ENCODE peak calls at places on chromosomes 1 and 21, in six cellular contexts. Q is tibial artery, Z is fibroblast of lung, I is sigmoid colon, L is uterus, A is neural progenitor cell. E is an unnamed sample. For H3K4me1 and H3K27me3, the result is how much of the 10 kb centered on the place peaks cover.

GRCh38 chr21:17371470-17371869 is 141.4 kb upstream of the CXADR start:
- DNase-seq in L (no peak), Z (peak), Q (no peak), I (no peak), A (no peak), E (no peak)

GRCh38 chr21:35204850-35205564 is 155.9 kb upstream of the RUNX1 start:
- DNase-seq in Q (peak), L (peak), I (peak), Z (peak), A (no peak), E (peak)

GRCh38 chr1:55214214-55214902 is 806 bp downstream of the USP24 start:
- DNase-seq in Z (no peak), L (peak), Q (peak), A (peak), I (peak), E (peak)

GRCh38 chr1:26289158-26290059 is 9.5 kb downstream of the SH3BGRL3 start:
- DNase-seq in A (peak), Q (no peak), L (no peak), I (no peak), Z (no peak), E (no peak)

GRCh38 chr1:30360281-30360680 is 363.1 kb downstream of the MATN1 start:
- DNase-seq in L (no peak), I (no peak), Q (no peak), A (no peak), Z (no peak), E (no peak)

GRCh38 chr1:154866995-154867795 is 2.9 kb downstream of the KCNN3 start:
- DNase-seq in Q (no peak), L (peak), A (peak), Z (peak), I (no peak), E (no peak)

GRCh38 chr1:87600848-87601247 is 272.2 kb downstream of the LMO4 start:
- DNase-seq in Z (peak), L (no peak), I (no peak), Q (no peak), A (no peak), E (no peak)

GRCh38 chr1:228538831-228539230 is 51.6 kb downstream of the RNF187 start:
- DNase-seq in I (no peak), Z (no peak), A (no peak), L (no peak), Q (no peak), E (no peak)

GRCh38 chr1:173960625-173961024 is 43.5 kb upstream of the SERPINC1 start:
- DNase-seq in L (no peak), I (no peak), Q (no peak), A (no peak), Z (no peak), E (no peak)

GRCh38 chr1:165288301-165289120 is 68.0 kb downstream of the LMX1A start:
- DNase-seq in Q (no peak), L (no peak), Z (no peak), I (no peak), A (peak), E (no peak)

GRCh38 chr21:45148316-45149000 is 74.1 kb downstream of the ADARB1 start:
- DNase-seq in L (no peak), Z (no peak), Q (no peak), I (peak), A (no peak), E (no peak)

GRCh38 chr1:190578015-190578414 is 100.4 kb upstream of the BRINP3 start:
- DNase-seq in Z (peak), Q (no peak), I (no peak), L (no peak), A (no peak), E (no peak)

GRCh38 chr1:53913352-53914043 is 19.5 kb downstream of the DIO1 start:
- DNase-seq in I (no peak), Q (no peak), Z (no peak), L (no peak), A (peak), E (no peak)

GRCh38 chr1:97668945-97669344 is 251.9 kb downstream of the DPYD start:
- DNase-seq in A (no peak), Q (no peak), I (no peak), Z (peak), L (no peak), E (no peak)

GRCh38 chr21:33634254-33634653 is 7.3 kb downstream of the CRYZL1 start:
- DNase-seq in I (no peak), L (no peak), Q (no peak), Z (no peak), A (no peak), E (no peak)

GRCh38 chr1:36847761-36848160 is 186.6 kb downstream of the GRIK3 start:
- DNase-seq in A (peak), L (no peak), Z (no peak), I (no peak), Q (no peak), E (no peak)

GRCh38 chr1:176208034-176208433 is 948 bp upstream of the COP1 start:
- DNase-seq in Q (no peak), I (no peak), Z (no peak), A (no peak), L (no peak), E (no peak)

GRCh38 chr1:29900086-29900485 is 663.8 kb downstream of the PTPRU start:
- DNase-seq in I (no peak), Z (no peak), A (no peak), L (no peak), Q (no peak), E (no peak)

GRCh38 chr1:193589597-193590040 is 403.2 kb upstream of the B3GALT2 start:
- DNase-seq in I (no peak), Q (peak), L (no peak), Z (peak), A (no peak), E (no peak)

GRCh38 chr1:58063095-58063494 is 483.4 kb downstream of the OMA1 start:
- DNase-seq in Z (no peak), Q (no peak), L (no peak), A (no peak), I (no peak), E (no peak)

GRCh38 chr1:15344380-15344779 is 65.3 kb upstream of the EFHD2 start:
- DNase-seq in Q (no peak), L (no peak), Z (no peak), A (no peak), I (no peak), E (no peak)
- H3K4me1 ChIP-seq in Q (under half), L (under half), Z (under half), A (under half), I (under half), E (under half)

GRCh38 chr1:2646837-2647236 is 14.0 kb upstream of the MMEL1 start:
- DNase-seq in Z (no peak), L (no peak), A (no peak), I (no peak), Q (no peak), E (no peak)
- H3K27me3 ChIP-seq in Z (under half), L (under half), A (under half), I (under half), Q (under half), E (under half)

DNA sequence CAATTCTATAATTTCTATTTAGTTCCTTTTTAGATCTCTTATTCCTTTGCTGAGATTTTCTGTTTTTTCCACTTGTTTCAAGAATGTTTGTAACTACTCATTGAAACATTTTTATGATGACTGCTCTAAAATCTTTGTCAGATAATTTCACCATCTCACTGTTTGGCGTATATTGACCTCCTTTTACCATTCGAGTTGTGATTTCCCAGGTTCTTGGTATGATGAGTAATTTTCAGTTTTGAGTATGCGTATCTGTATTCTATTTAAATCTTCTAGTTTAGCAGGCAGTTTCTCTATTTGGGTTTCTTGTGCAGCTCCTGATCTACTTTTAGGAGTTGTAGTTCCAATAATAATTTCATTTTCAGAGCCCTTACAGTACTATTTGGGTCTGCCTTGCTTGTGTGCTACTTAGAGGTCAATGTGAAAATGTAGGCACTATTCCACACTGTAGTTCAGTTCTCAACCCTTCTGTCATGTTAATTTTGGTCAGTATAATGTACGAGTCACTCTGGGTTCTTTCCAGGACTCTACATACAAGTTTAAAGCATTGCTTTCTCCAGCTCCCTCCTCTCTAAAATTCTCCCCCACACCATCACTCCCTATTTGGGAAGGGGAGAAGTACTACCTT is 115.5 kb downstream of the ACBD6 start:
- DNase-seq in Z (no peak), I (no peak), A (no peak), L (no peak), Q (no peak), E (no peak)
- H3K27ac ChIP-seq in Z (no peak), I (no peak), A (no peak), L (no peak), Q (no peak), E (no peak)

GRCh38 chr1:222909586-222909985 is 94.7 kb downstream of the DISP1 start:
- DNase-seq in L (no peak), A (no peak), Z (peak), Q (peak), I (no peak), E (no peak)

GRCh38 chr1:222910699-222911098 is 95.9 kb downstream of the DISP1 start:
- DNase-seq in I (no peak), A (no peak), Z (peak), L (no peak), Q (no peak), E (no peak)

GRCh38 chr1:222911866-222912265 is 97.0 kb downstream of the DISP1 start:
- DNase-seq in Z (no peak), I (no peak), L (no peak), A (no peak), Q (no peak), E (no peak)

GRCh38 chr1:222914861-222915632 is 100.2 kb downstream of the DISP1 start:
- DNase-seq in I (no peak), Q (no peak), L (no peak), A (no peak), Z (peak), E (no peak)

GRCh38 chr1:222912730-222913129 is 97.9 kb downstream of the DISP1 start:
- DNase-seq in A (no peak), L (no peak), Q (no peak), Z (peak), I (no peak), E (no peak)
- H3K4me1 ChIP-seq in A (under half), L (under half), Q (under half), Z (under half), I (under half), E (under half)

GRCh38 chr21:42234026-42234425 is 15.1 kb downstream of the ABCG1 start:
- DNase-seq in I (no peak), Q (no peak), A (peak), Z (no peak), L (no peak), E (no peak)

GRCh38 chr21:42235593-42235992 is 16.7 kb downstream of the ABCG1 start:
- DNase-seq in I (no peak), A (no peak), Q (no peak), Z (no peak), L (no peak), E (no peak)

GRCh38 chr21:42233067-42233981 is 14.4 kb downstream of the ABCG1 start:
- DNase-seq in L (peak), I (peak), Q (peak), Z (peak), A (no peak), E (peak)

GRCh38 chr21:42236014-42236413 is 17.1 kb downstream of the ABCG1 start:
- DNase-seq in L (no peak), Q (no peak), I (no peak), A (no peak), Z (no peak), E (no peak)

GRCh38 chr21:42234464-42235241 is 15.7 kb downstream of the ABCG1 start:
- DNase-seq in Q (peak), Z (peak), A (peak), I (peak), L (peak), E (peak)
- H3K27me3 ChIP-seq in Q (under half), Z (under half), A (under half), I (under half), L (under half), E (under half)

DNA sequence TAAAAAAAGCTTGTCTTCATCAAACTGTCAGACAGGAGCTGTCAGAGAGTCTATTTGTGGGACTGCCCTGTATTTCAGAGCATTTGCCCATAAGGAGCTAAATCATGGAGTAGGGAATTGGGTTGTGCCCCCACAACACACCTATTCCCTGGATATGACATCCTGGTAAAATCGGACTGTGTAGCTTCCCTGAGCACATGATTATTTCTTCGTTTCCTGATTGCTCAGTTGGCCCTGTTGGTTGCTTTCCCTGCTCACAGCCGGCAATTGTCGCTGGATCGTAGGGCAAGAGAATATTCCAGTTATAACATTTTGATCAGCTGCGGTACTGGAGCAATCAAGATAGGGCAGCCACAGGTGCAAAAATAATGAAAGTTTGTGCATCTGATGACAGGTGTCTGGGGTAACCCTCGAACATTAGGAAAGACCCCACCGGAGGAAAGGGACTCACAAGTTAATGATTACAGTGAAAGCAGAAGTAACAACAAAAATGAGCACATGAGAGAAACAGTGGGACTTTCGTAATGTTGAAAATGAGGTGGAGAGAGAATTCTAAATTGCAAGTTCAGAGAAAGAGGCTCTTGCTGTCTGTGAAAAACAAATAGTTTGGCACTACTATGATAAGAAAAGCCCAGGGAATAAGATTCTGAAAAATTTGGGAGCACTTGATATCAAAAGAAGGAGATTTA is 548 bp upstream of the MAB21L3 start:
- DNase-seq in L (no peak), Z (no peak), I (no peak), Q (no peak), A (no peak), E (no peak)
- H3K27ac ChIP-seq in L (no peak), Z (no peak), I (no peak), Q (no peak), A (no peak), E (no peak)